ENCODE peak calls at places on chromosomes 13 and 19, in five cellular contexts. L is ELR; F is stimulated activated CD4-positive, alpha-beta T cell treated with anti-CD3 and anti-CD28 coated beads, Interleukin-15, amount 100 ng/mL, for 1 hour; R is activated CD4-positive, alpha-beta T cell treated with anti-CD3 and anti-CD28 coated beads, Interleukin-2, amount 50 U/mL, for 1 hour; W is naive thymus-derived CD4-positive, alpha-beta T cell. E is an unnamed sample.

GRCh38 chr13:41401371-41401770 is 56.0 kb upstream of the RGCC start:
- DNase-seq in L (peak; percentile 11), F (no peak), R (no peak), W (no peak), E (no peak)

GRCh38 chr19:18385675-18386542 is at the start of gene GDF15:
- DNase-seq in L (peak; percentile 46), F (no peak), R (peak; percentile 24), W (no peak), E (no peak)

GRCh38 chr19:8592231-8593009 is 15.2 kb upstream of the MYO1F start:
- DNase-seq in L (peak; percentile 75), F (peak; percentile 86), R (peak; percentile 97), W (peak; percentile 98), E (peak; percentile 26)

GRCh38 chr13:74904547-74904946 is 577.4 kb downstream of the TBC1D4 start:
- DNase-seq in L (no peak), F (no peak), R (no peak), W (no peak), E (peak; percentile 9)

GRCh38 chr13:92573467-92574057 is 653.0 kb upstream of the GPC6 start:
- DNase-seq in L (no peak), F (no peak), R (no peak), W (no peak), E (no peak)

GRCh38 chr13:61136101-61136500 is 279.5 kb downstream of the PCDH20 start:
- DNase-seq in L (no peak), F (no peak), R (no peak), W (no peak), E (no peak)

GRCh38 chr13:59442946-59443345 is 720.8 kb downstream of the DIAPH3 start:
- DNase-seq in L (no peak), F (no peak), R (no peak), W (no peak), E (no peak)

GRCh38 chr19:55253842-55254624 is 4.8 kb downstream of the PPP6R1 start:
- DNase-seq in L (no peak), F (peak; percentile 38), R (peak; percentile 56), W (peak; percentile 82), E (peak; percentile 72)

GRCh38 chr13:93270769-93271753 is 44.5 kb downstream of the GPC6 start:
- DNase-seq in L (no peak), F (no peak), R (no peak), W (no peak), E (no peak)

GRCh38 chr13:33112745-33113144 is 96.5 kb downstream of the KL start:
- DNase-seq in L (no peak), F (no peak), R (no peak), W (no peak), E (no peak)

GRCh38 chr13:113915786-113916329 is 52.0 kb upstream of the GAS6 start:
- DNase-seq in L (no peak), F (no peak), R (no peak), W (no peak), E (no peak)

GRCh38 chr13:42615691-42616090 is 41.7 kb downstream of the TNFSF11 start:
- DNase-seq in L (peak; percentile 52), F (no peak), R (no peak), W (no peak), E (no peak)

E was measured in DND-41.